ENCODE peak calls at places on chromosome 14, in five cellular contexts. M is GM06990, Q is glutamatergic neuron, T is progenitor cell of endocrine pancreas, V is lower leg skin. L is an unnamed sample.

GRCh38 chr14:26328766-26329165 is 269.1 kb downstream of the NOVA1 start:
- DNase-seq in Q (no peak), M (no peak), T (no peak), V (no peak), L (no peak)

GRCh38 chr14:77007975-77008421 is 20.5 kb downstream of the IRF2BPL start:
- DNase-seq in T (no peak), V (no peak), M (no peak), Q (no peak), L (no peak)

GRCh38 chr14:74754157-74754556 is 9.0 kb upstream of the YLPM1 start:
- DNase-seq in V (no peak), T (no peak), M (no peak), Q (no peak), L (no peak)

GRCh38 chr14:40252817-40253447 is 820.7 kb upstream of the FBXO33 start:
- DNase-seq in M (no peak), Q (no peak), V (no peak), T (no peak), L (peak)

GRCh38 chr14:21352587-21352986 is 31.2 kb downstream of the SUPT16H start:
- DNase-seq in T (no peak), Q (no peak), M (no peak), V (no peak), L (no peak)

GRCh38 chr14:103057028-103057371 is 349 bp downstream of the CDC42BPB start:
- DNase-seq in V (no peak), T (no peak), Q (peak), M (no peak), L (no peak)

GRCh38 chr14:20802341-20803084 is at the start of gene RNASE1:
- DNase-seq in Q (no peak), T (no peak), M (no peak), V (no peak), L (no peak)

GRCh38 chr14:31159682-31160296 is 47.8 kb downstream of the HECTD1 start:
- DNase-seq in Q (no peak), T (no peak), V (no peak), M (no peak), L (no peak)

GRCh38 chr14:68364823-68365222 is 428.0 kb downstream of the ZFP36L1 start:
- DNase-seq in T (no peak), Q (no peak), V (no peak), M (no peak), L (no peak)

GRCh38 chr14:68295316-68295816 is 475.8 kb downstream of the RAD51B start:
- DNase-seq in T (no peak), V (no peak), M (no peak), Q (no peak), L (peak)

GRCh38 chr14:92615451-92615850 is 101.9 kb downstream of the RIN3 start:
- DNase-seq in T (no peak), Q (no peak), M (peak), V (no peak), L (no peak)

GRCh38 chr14:22668417-22668816 is 24.3 kb upstream of the OR6J1 start:
- DNase-seq in Q (no peak), M (no peak), V (no peak), T (no peak), L (no peak)

GRCh38 chr14:31994391-31995033 is 82.6 kb upstream of the ARHGAP5 start:
- DNase-seq in Q (no peak), T (no peak), M (no peak), V (no peak), L (no peak)

GRCh38 chr14:21699551-21699950 is 25.9 kb upstream of the OR4E1 start:
- DNase-seq in T (no peak), M (no peak), Q (no peak), V (no peak), L (no peak)

GRCh38 chr14:22532345-22533056 is 56.5 kb downstream of the DAD1 start:
- DNase-seq in V (no peak), T (no peak), Q (no peak), M (no peak), L (no peak)

GRCh38 chr14:68948686-68949085 is 30.4 kb downstream of the ACTN1 start:
- DNase-seq in V (no peak), T (no peak), M (no peak), Q (no peak), L (no peak)

GRCh38 chr14:90253826-90254225 is 2.5 kb upstream of the PSMC1 start:
- DNase-seq in M (no peak), Q (no peak), V (no peak), T (no peak), L (no peak)

GRCh38 chr14:91870001-91870400 is 2.7 kb upstream of the TC2N start:
- DNase-seq in V (no peak), T (no peak), Q (no peak), M (no peak), L (no peak)

GRCh38 chr14:79568566-79568965 is 642.7 kb downstream of the DIO2 start:
- DNase-seq in T (no peak), M (no peak), Q (no peak), V (no peak), L (no peak)

GRCh38 chr14:99690636-99691035 is 6.5 kb downstream of the CYP46A1 start:
- DNase-seq in Q (no peak), V (peak), M (no peak), T (no peak), L (no peak)

GRCh38 chr14:24058260-24058950 is 6.6 kb downstream of the CARMIL3 start:
- DNase-seq in M (no peak), Q (peak), V (no peak), T (no peak), L (peak)

GRCh38 chr14:55425091-55425490 is 13.5 kb upstream of the ATG14 start:
- DNase-seq in T (no peak), Q (no peak), V (no peak), M (no peak), L (no peak)
- TF ChIP-seq CTCF in T (no peak), Q (no peak), V (no peak), M (peak), L (no peak)

GRCh38 chr14:65373671-65374039 is 38.9 kb upstream of the FUT8 start:
- DNase-seq in T (no peak), V (no peak), Q (no peak), M (no peak), L (no peak)
- TF ChIP-seq CTCF in T (no peak), V (no peak), Q (no peak), M (no peak), L (no peak)

GRCh38 chr14:44961151-44961729 is 507 bp downstream of the KLHL28 start:
- DNase-seq in T (no peak), Q (peak), M (peak), V (peak), L (peak)
- TF ChIP-seq CTCF in T (no peak), Q (no peak), M (no peak), V (no peak), L (no peak)

DNA sequence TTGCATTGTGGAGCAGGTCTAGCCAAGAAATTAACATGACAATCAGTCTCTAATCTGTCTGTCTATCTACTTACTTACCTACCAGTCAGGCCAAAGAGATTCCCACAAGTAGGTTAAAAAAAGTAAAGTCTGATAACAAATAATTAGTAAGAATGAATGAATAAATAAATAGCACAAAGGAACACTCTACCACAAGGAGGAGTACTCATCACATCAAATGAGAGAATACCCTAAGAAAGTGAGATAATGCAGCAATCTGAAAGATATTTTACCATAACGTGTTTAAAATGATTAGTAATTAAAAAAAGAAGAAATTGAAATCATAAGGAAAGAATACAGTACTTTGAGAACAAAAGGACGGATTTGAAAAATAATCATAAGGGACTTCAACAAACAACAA is 187.2 kb downstream of the SYNE2 start:
- DNase-seq in T (no peak), Q (no peak), M (no peak), V (no peak), L (no peak)
- TF ChIP-seq CTCF in T (no peak), Q (no peak), M (no peak), V (no peak), L (no peak)

GRCh38 chr14:93982684-93983007 is 6.3 kb upstream of the ASB2 start:
- DNase-seq in T (no peak), V (no peak), Q (no peak), M (no peak), L (no peak)

GRCh38 chr14:93986972-93987371 is 10.1 kb upstream of the CCDC197 start:
- DNase-seq in Q (no peak), V (no peak), T (no peak), M (no peak), L (no peak)

GRCh38 chr14:93987376-93987775 is 9.7 kb upstream of the CCDC197 start:
- DNase-seq in V (no peak), T (no peak), M (no peak), Q (no peak), L (no peak)

GRCh38 chr14:93984070-93984469 is 7.7 kb upstream of the ASB2 start:
- DNase-seq in Q (no peak), T (no peak), V (no peak), M (no peak), L (no peak)

DNA sequence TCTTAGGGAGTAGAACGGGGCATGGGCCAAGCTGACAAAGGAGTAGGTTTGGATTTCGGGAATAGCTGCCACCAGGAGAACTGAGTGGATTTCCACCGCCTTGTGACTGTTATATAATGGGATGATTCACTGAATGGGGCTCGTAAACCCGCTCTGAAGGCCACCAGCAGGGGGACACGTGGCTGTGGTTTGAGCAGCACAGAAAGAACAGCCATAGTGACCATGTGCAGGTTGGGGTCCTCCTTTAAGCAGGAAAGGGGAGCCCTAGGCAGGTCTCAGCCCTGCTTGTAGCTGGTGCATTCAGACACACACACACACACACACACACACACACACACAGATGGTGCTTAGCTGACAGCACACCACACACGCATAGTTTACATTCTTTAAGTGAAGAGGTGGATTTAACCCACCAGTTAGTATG is 8.6 kb upstream of the ASB2 start:
- DNase-seq in T (no peak), Q (peak), M (no peak), V (no peak), L (peak)
- TF ChIP-seq CTCF in T (peak), Q (peak), M (peak), V (no peak), L (no peak)

DNA sequence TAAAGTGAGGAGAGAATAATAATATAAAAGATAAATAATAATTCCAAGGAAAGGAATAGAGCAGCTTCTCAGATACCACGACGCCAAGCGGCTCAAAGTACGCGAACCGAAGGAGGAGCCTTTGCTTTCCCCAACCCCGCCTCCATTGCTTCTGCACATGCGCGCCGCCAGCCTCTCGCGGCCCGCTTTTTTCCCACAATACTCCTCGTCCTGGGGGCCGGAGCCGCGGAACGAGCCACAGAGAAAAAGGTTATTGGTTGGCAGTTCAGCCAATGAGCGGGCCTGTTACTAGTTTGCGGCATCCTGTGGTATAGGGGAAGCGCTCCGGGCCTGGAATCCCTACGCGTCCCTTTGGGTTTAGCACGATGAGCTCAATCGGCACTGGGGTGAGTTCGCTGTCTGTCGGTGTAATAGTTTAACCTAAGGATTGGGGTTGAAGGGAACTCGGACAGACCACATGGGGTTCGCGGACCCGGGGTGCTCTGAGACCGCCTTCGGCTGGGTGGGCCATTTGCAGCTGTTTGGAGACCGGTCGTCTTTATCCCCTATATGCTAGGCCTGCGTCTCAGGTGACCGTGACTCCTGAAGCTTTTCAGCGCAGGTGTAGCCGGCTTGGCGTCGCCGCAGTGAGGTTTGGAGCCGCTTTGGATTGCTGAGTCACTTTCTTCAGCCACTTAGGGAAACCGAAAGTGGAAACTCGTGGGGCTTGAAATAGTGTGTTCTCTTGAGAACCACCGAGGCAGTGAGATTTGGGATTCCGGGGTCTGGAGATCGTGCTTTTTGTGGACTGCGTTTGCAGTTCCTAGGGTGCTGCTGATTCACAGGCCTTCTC is at the start of gene PSMA3:
- DNase-seq in Q (peak), T (peak), M (peak), V (peak), L (peak)
- TF ChIP-seq CTCF in Q (no peak), T (no peak), M (no peak), V (no peak), L (no peak)

DNA sequence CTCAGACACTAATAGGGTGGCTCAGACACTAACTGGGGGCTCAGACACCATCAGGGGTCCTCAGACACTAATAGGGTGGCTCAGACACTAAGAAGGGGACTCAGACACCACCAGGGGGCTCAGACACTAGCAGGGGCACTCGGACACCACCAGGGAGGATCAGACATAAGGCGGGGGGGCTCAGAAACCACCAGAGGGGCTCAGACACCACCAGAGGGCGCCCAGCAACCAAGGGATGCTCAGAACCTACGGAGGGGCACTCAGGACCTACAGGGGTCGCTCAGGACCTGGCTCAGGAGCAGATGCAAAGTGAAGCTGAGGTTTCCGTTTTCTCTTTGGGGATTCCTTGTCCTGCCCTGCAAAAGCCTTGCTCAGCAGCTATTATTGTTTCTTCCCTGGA is 448.5 kb downstream of the TMEM121 start:
- DNase-seq in Q (no peak), V (peak), T (no peak), M (no peak), L (no peak)
- TF ChIP-seq CTCF in Q (no peak), V (no peak), T (no peak), M (peak), L (no peak)